ENCODE peak calls at places on chromosomes 7 and 10, in six cellular contexts. One of them, this sample, is unnamed.

GRCh38 chr10:131580076-131580652 is 268.6 kb upstream of the TCERG1L start:
- DNase-seq in K562: no peak
- DNase-seq in HepG2: no peak
- DNase-seq in GM12878: no peak
- DNase-seq in endothelial cell of umbilical vein: no peak
- DNase-seq in A549: no peak
- DNase-seq in this sample: no peak

GRCh38 chr10:129764011-129764900 is 199.8 kb downstream of the EBF3 start:
- DNase-seq in A549: no peak
- DNase-seq in GM12878: no peak
- DNase-seq in HepG2: no peak
- DNase-seq in endothelial cell of umbilical vein: no peak
- DNase-seq in K562: no peak
- DNase-seq in this sample: no peak

GRCh38 chr10:80544316-80544953 is 6.7 kb downstream of the SH2D4B start:
- DNase-seq in GM12878: no peak
- DNase-seq in HepG2: no peak
- DNase-seq in K562: no peak
- DNase-seq in endothelial cell of umbilical vein: no peak
- DNase-seq in A549: no peak
- DNase-seq in this sample: no peak

GRCh38 chr10:89122431-89123066 is 84.6 kb downstream of the CH25H start:
- DNase-seq in A549: no peak
- DNase-seq in HepG2: no peak
- DNase-seq in GM12878: no peak
- DNase-seq in endothelial cell of umbilical vein: peak; percentile 82
- DNase-seq in K562: no peak
- DNase-seq in this sample: peak; percentile 36

GRCh38 chr7:44163591-44163990 is 22.5 kb upstream of the MYL7 start:
- DNase-seq in GM12878: no peak
- DNase-seq in endothelial cell of umbilical vein: no peak
- DNase-seq in A549: no peak
- DNase-seq in K562: no peak
- DNase-seq in HepG2: no peak
- DNase-seq in this sample: no peak

GRCh38 chr7:50792342-50793114 is 9.8 kb upstream of the GRB10 start:
- DNase-seq in A549: peak; percentile 52
- DNase-seq in GM12878: no peak
- DNase-seq in endothelial cell of umbilical vein: peak; percentile 40
- DNase-seq in K562: peak; percentile 81
- DNase-seq in HepG2: no peak
- DNase-seq in this sample: peak; percentile 86

GRCh38 chr7:42432644-42433043 is 195.6 kb upstream of the GLI3 start:
- DNase-seq in GM12878: no peak
- DNase-seq in A549: no peak
- DNase-seq in HepG2: no peak
- DNase-seq in endothelial cell of umbilical vein: no peak
- DNase-seq in K562: no peak
- DNase-seq in this sample: no peak

GRCh38 chr7:94664023-94664422 is 8.1 kb upstream of the SGCE start:
- DNase-seq in HepG2: no peak
- DNase-seq in GM12878: no peak
- DNase-seq in A549: no peak
- DNase-seq in K562: no peak
- DNase-seq in endothelial cell of umbilical vein: no peak
- DNase-seq in this sample: no peak

GRCh38 chr10:103534621-103535498 is 41.4 kb downstream of the NEURL1 start:
- DNase-seq in endothelial cell of umbilical vein: no peak
- DNase-seq in GM12878: no peak
- DNase-seq in K562: no peak
- DNase-seq in A549: no peak
- DNase-seq in HepG2: no peak
- DNase-seq in this sample: no peak

GRCh38 chr10:57218382-57218781 is 857.3 kb upstream of the ZWINT start:
- DNase-seq in GM12878: no peak
- DNase-seq in A549: no peak
- DNase-seq in HepG2: no peak
- DNase-seq in K562: no peak
- DNase-seq in endothelial cell of umbilical vein: no peak
- DNase-seq in this sample: no peak

GRCh38 chr7:55212176-55212575 is 153.0 kb upstream of the LANCL2 start:
- DNase-seq in GM12878: no peak
- DNase-seq in K562: no peak
- DNase-seq in A549: no peak
- DNase-seq in HepG2: no peak
- DNase-seq in endothelial cell of umbilical vein: no peak
- DNase-seq in this sample: no peak

GRCh38 chr7:55209366-55209765 is 155.8 kb upstream of the LANCL2 start:
- DNase-seq in A549: no peak
- DNase-seq in HepG2: no peak
- DNase-seq in endothelial cell of umbilical vein: no peak
- DNase-seq in GM12878: no peak
- DNase-seq in K562: no peak
- DNase-seq in this sample: no peak

GRCh38 chr7:55211721-55212120 is 153.4 kb upstream of the LANCL2 start:
- DNase-seq in endothelial cell of umbilical vein: no peak
- DNase-seq in K562: no peak
- DNase-seq in A549: no peak
- DNase-seq in HepG2: no peak
- DNase-seq in GM12878: no peak
- DNase-seq in this sample: no peak

GRCh38 chr7:55210176-55210575 is 155.0 kb upstream of the LANCL2 start:
- DNase-seq in HepG2: no peak
- DNase-seq in A549: no peak
- DNase-seq in K562: no peak
- DNase-seq in endothelial cell of umbilical vein: no peak
- DNase-seq in GM12878: no peak
- DNase-seq in this sample: no peak

DNA sequence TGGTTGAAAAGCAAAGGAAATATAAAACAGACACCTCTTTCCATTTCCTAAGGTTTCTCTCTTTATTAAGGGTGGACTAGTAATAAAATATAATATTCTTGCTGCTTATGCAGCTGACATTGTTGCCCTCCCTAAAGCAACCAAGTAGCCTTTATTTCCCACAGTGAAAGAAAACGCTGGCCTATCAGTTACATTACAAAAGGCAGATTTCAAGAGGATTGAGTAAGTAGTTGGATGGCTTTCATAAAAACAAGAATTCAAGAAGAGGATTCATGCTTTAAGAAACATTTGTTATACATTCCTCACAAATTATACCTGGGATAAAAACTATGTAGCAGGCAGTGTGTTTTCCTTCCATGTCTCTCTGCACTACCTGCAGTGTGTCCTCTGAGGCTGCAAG is 154.4 kb upstream of the LANCL2 start:
- DNase-seq in GM12878: no peak
- DNase-seq in A549: no peak
- DNase-seq in K562: no peak
- DNase-seq in HepG2: no peak
- DNase-seq in endothelial cell of umbilical vein: no peak
- DNase-seq in this sample: no peak
- TF ChIP-seq MAX in GM12878: no peak
- TF ChIP-seq MAX in A549: no peak
- TF ChIP-seq MAX in K562: no peak
- TF ChIP-seq MAX in HepG2: no peak
- TF ChIP-seq MAX in endothelial cell of umbilical vein: no peak
- TF ChIP-seq MAX in this sample: no peak

DNA sequence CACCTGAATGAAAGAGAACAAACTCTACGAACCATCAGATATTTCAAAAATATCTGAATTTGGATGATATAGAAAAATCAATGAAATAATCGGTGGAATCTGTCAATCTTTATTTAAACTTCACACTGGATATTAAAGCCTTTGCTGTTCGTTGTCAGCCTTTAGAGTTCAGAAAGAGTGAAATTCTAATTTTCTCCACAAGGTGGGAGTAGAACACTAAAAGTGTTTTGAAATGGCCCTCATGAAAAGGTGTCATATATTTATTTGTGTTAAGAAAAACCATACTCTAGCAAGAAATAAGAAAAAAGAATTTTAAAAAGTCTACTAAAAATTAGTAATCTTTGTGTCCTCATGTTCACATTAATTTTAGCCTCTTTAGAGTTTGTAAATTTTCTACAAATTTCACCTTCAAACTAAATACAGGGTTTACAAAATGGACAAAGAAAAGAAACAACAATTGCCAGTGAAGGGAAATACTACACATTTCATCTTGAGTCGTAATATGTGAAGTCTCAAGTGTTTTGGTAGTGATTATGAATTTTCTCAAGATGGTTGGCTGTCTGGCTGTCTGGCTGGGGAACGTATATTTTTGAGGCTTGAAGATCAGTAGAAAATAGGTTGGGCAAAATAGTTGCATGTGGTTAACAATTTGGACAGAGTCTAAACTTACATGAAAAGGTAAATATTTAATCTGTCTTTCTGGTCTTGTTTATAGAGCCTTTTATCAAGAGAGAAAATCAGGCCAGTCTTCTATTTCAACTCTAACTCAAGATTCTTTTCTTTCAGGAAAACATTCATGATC is 43.7 kb downstream of the DNAJB9 start:
- DNase-seq in HepG2: peak; percentile 32
- DNase-seq in K562: peak; percentile 73
- DNase-seq in endothelial cell of umbilical vein: peak; percentile 59
- DNase-seq in A549: peak; percentile 35
- DNase-seq in GM12878: no peak
- DNase-seq in this sample: peak; percentile 56
- TF ChIP-seq CTCF in HepG2: peak; percentile 63
- TF ChIP-seq CTCF in K562: peak; percentile 44
- TF ChIP-seq CTCF in endothelial cell of umbilical vein: peak; percentile 35
- TF ChIP-seq CTCF in A549: peak; percentile 85
- TF ChIP-seq CTCF in GM12878: peak; percentile 50
- TF ChIP-seq CTCF in this sample: peak; percentile 36

DNA sequence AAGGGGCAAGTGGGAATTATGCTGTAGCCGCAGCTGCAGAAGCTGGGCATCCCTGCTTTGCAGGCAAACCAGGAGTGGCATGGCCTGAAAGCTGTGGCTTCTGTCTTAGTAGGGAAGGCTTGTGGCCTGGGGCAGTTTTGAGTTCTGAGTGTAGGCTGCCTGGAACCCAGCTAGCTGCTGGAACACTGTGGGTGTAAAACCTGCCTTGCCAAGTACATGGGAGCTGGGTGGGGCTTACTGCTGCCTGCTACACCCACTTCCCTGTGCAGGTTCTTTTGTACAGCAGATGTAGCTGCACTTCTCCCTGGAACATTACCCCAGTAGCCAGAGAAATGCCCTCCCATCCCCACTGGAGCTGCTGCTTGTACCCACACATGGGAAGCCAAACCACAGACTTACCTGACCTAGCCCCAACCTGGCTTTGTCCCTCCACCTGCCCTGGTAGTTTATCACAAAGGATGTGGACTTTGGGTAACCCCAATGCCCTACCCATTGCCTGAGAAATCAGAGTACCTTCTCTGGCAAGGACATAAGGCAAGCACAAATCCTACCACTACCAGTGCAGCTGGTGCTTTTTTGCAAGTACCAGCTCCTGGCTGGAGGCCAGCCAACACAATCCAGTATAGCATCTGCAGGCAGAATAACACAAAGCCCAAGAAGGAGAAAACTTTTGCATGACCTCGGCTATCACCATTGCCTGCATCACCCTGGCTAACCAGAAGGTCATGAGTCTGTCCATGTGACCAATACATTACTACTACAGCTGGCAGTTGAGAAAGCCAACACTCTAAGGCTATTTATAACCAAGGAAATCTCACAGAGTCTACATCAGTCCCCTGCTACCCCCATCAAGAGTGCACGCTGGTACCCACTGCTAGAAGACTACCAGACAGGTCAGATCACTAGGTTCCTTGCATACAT is 26.5 kb upstream of the PPP1R3A start:
- DNase-seq in HepG2: no peak
- DNase-seq in A549: no peak
- DNase-seq in endothelial cell of umbilical vein: no peak
- DNase-seq in GM12878: no peak
- DNase-seq in K562: no peak
- DNase-seq in this sample: no peak
- TF ChIP-seq MYC in HepG2: no peak
- TF ChIP-seq MYC in A549: no peak
- TF ChIP-seq MYC in endothelial cell of umbilical vein: no peak
- TF ChIP-seq MYC in GM12878: no peak
- TF ChIP-seq MYC in K562: no peak
- TF ChIP-seq MYC in this sample: no peak

GRCh38 chr7:132780822-132781221 is 204.6 kb upstream of the PLXNA4 start:
- DNase-seq in HepG2: no peak
- DNase-seq in endothelial cell of umbilical vein: no peak
- DNase-seq in K562: no peak
- DNase-seq in GM12878: no peak
- DNase-seq in A549: no peak
- DNase-seq in this sample: no peak

GRCh38 chr7:132777419-132777818 is 201.1 kb upstream of the PLXNA4 start:
- DNase-seq in A549: no peak
- DNase-seq in HepG2: no peak
- DNase-seq in GM12878: no peak
- DNase-seq in endothelial cell of umbilical vein: no peak
- DNase-seq in K562: no peak
- DNase-seq in this sample: no peak

GRCh38 chr7:132778761-132779160 is 202.5 kb upstream of the PLXNA4 start:
- DNase-seq in K562: no peak
- DNase-seq in endothelial cell of umbilical vein: no peak
- DNase-seq in GM12878: no peak
- DNase-seq in A549: no peak
- DNase-seq in HepG2: no peak
- DNase-seq in this sample: no peak

GRCh38 chr7:132777956-132778355 is 201.7 kb upstream of the PLXNA4 start:
- DNase-seq in A549: no peak
- DNase-seq in endothelial cell of umbilical vein: no peak
- DNase-seq in K562: no peak
- DNase-seq in GM12878: no peak
- DNase-seq in HepG2: no peak
- DNase-seq in this sample: no peak

GRCh38 chr7:132779164-132779563 is 202.9 kb upstream of the PLXNA4 start:
- DNase-seq in A549: no peak
- DNase-seq in GM12878: no peak
- DNase-seq in endothelial cell of umbilical vein: no peak
- DNase-seq in K562: no peak
- DNase-seq in HepG2: no peak
- DNase-seq in this sample: no peak
- TF ChIP-seq MAX in A549: no peak
- TF ChIP-seq MAX in GM12878: no peak
- TF ChIP-seq MAX in endothelial cell of umbilical vein: no peak
- TF ChIP-seq MAX in K562: no peak
- TF ChIP-seq MAX in HepG2: no peak
- TF ChIP-seq MAX in this sample: no peak

GRCh38 chr7:133344275-133344674 is 91.4 kb downstream of the EXOC4 start:
- DNase-seq in A549: no peak
- DNase-seq in HepG2: no peak
- DNase-seq in GM12878: no peak
- DNase-seq in K562: peak; percentile 14
- DNase-seq in endothelial cell of umbilical vein: peak; percentile 42
- DNase-seq in this sample: peak; percentile 23
- TF ChIP-seq CTCF in A549: peak; percentile 56
- TF ChIP-seq CTCF in HepG2: peak; percentile 28
- TF ChIP-seq CTCF in GM12878: peak; percentile 49
- TF ChIP-seq CTCF in K562: peak; percentile 8
- TF ChIP-seq CTCF in endothelial cell of umbilical vein: peak; percentile 28
- TF ChIP-seq CTCF in this sample: peak; percentile 32

GRCh38 chr10:114519756-114520288 is 115.5 kb upstream of the AFAP1L2 start:
- DNase-seq in GM12878: no peak
- DNase-seq in HepG2: no peak
- DNase-seq in A549: peak; percentile 24
- DNase-seq in K562: no peak
- DNase-seq in endothelial cell of umbilical vein: no peak
- DNase-seq in this sample: no peak
- TF ChIP-seq MYC in GM12878: no peak
- TF ChIP-seq MYC in HepG2: no peak
- TF ChIP-seq MYC in A549: no peak
- TF ChIP-seq MYC in K562: no peak
- TF ChIP-seq MYC in endothelial cell of umbilical vein: no peak
- TF ChIP-seq MYC in this sample: no peak

GRCh38 chr7:120043250-120043649 is 229.7 kb upstream of the KCND2 start:
- DNase-seq in A549: no peak
- DNase-seq in GM12878: no peak
- DNase-seq in K562: no peak
- DNase-seq in endothelial cell of umbilical vein: no peak
- DNase-seq in HepG2: no peak
- DNase-seq in this sample: no peak
- TF ChIP-seq MAX in A549: no peak
- TF ChIP-seq MAX in GM12878: no peak
- TF ChIP-seq MAX in K562: no peak
- TF ChIP-seq MAX in endothelial cell of umbilical vein: no peak
- TF ChIP-seq MAX in HepG2: no peak
- TF ChIP-seq MAX in this sample: no peak